ENCODE peak calls at places on chromosomes 4 and X, in eight cellular contexts. One of them, this sample, is unnamed.
A peak's percentile ranks its signal among the peaks of the same experiment; 100 is the strongest.

GRCh38 chrX:50798782-50799181 is 15.2 kb downstream of the SHROOM4 start:
- DNase-seq in K562: no peak
- DNase-seq in lung: no peak
- DNase-seq in cardiac muscle cell: no peak
- DNase-seq in OCI-LY7: no peak
- DNase-seq in endodermal cell: no peak
- DNase-seq in BJ: no peak
- DNase-seq in AG04450: no peak
- DNase-seq in this sample: no peak

GRCh38 chr4:155787113-155787710 is 28.4 kb downstream of the GUCY1B1 start:
- DNase-seq in K562: no peak
- DNase-seq in lung: no peak
- DNase-seq in cardiac muscle cell: peak; percentile 78
- DNase-seq in OCI-LY7: peak; percentile 18
- DNase-seq in endodermal cell: peak; percentile 55
- DNase-seq in BJ: no peak
- DNase-seq in AG04450: no peak
- DNase-seq in this sample: no peak

GRCh38 chr4:147548251-147548650 is 67.4 kb downstream of the EDNRA start:
- DNase-seq in K562: no peak
- DNase-seq in lung: no peak
- DNase-seq in cardiac muscle cell: no peak
- DNase-seq in OCI-LY7: no peak
- DNase-seq in endodermal cell: no peak
- DNase-seq in BJ: no peak
- DNase-seq in AG04450: no peak
- DNase-seq in this sample: no peak

GRCh38 chrX:136646602-136647239 is 1.2 kb upstream of the CD40LG start:
- DNase-seq in K562: no peak
- DNase-seq in lung: no peak
- DNase-seq in cardiac muscle cell: no peak
- DNase-seq in OCI-LY7: peak; percentile 19
- DNase-seq in endodermal cell: no peak
- DNase-seq in BJ: no peak
- DNase-seq in AG04450: no peak
- DNase-seq in this sample: no peak

GRCh38 chr4:3305610-3306371 is 13.0 kb downstream of the RGS12 start:
- DNase-seq in K562: peak; percentile 33
- DNase-seq in lung: no peak
- DNase-seq in cardiac muscle cell: peak; percentile 18
- DNase-seq in OCI-LY7: peak; percentile 59
- DNase-seq in endodermal cell: peak; percentile 43
- DNase-seq in BJ: no peak
- DNase-seq in AG04450: no peak
- DNase-seq in this sample: no peak

GRCh38 chrX:151239748-151240147 is 63.4 kb downstream of the GPR50 start:
- DNase-seq in K562: no peak
- DNase-seq in lung: no peak
- DNase-seq in cardiac muscle cell: no peak
- DNase-seq in OCI-LY7: no peak
- DNase-seq in endodermal cell: no peak
- DNase-seq in BJ: no peak
- DNase-seq in AG04450: no peak
- DNase-seq in this sample: no peak

GRCh38 chrX:24577091-24577490 is 70.1 kb downstream of the PCYT1B start:
- DNase-seq in K562: no peak
- DNase-seq in lung: no peak
- DNase-seq in cardiac muscle cell: no peak
- DNase-seq in OCI-LY7: no peak
- DNase-seq in endodermal cell: no peak
- DNase-seq in BJ: no peak
- DNase-seq in AG04450: no peak
- DNase-seq in this sample: no peak

GRCh38 chr4:138113819-138114415 is 128.2 kb downstream of the SLC7A11 start:
- DNase-seq in K562: no peak
- DNase-seq in lung: no peak
- DNase-seq in cardiac muscle cell: peak; percentile 54
- DNase-seq in OCI-LY7: peak; percentile 23
- DNase-seq in endodermal cell: no peak
- DNase-seq in BJ: no peak
- DNase-seq in AG04450: peak; percentile 16
- DNase-seq in this sample: no peak

GRCh38 chr4:81666491-81666890 is 194.8 kb upstream of the RASGEF1B start:
- DNase-seq in K562: no peak
- DNase-seq in lung: no peak
- DNase-seq in cardiac muscle cell: no peak
- DNase-seq in OCI-LY7: no peak
- DNase-seq in endodermal cell: no peak
- DNase-seq in BJ: no peak
- DNase-seq in AG04450: no peak
- DNase-seq in this sample: no peak

GRCh38 chr4:15963001-15963451 is at the start of gene FGFBP2:
- DNase-seq in K562: peak; percentile 11
- DNase-seq in lung: no peak
- DNase-seq in cardiac muscle cell: peak; percentile 66
- DNase-seq in OCI-LY7: peak; percentile 44
- DNase-seq in endodermal cell: peak; percentile 91
- DNase-seq in BJ: no peak
- DNase-seq in AG04450: no peak
- DNase-seq in this sample: no peak

GRCh38 chrX:119690921-119691716 is 1.8 kb downstream of the SEPTIN6 start:
- DNase-seq in K562: peak; percentile 75
- DNase-seq in lung: no peak
- DNase-seq in cardiac muscle cell: peak; percentile 70
- DNase-seq in OCI-LY7: no peak
- DNase-seq in endodermal cell: no peak
- DNase-seq in BJ: no peak
- DNase-seq in AG04450: no peak
- DNase-seq in this sample: no peak

GRCh38 chrX:153351981-153352380 is 18.0 kb downstream of the ZNF275 start:
- DNase-seq in K562: no peak
- DNase-seq in lung: no peak
- DNase-seq in cardiac muscle cell: no peak
- DNase-seq in OCI-LY7: peak; percentile 75
- DNase-seq in endodermal cell: no peak
- DNase-seq in BJ: no peak
- DNase-seq in AG04450: no peak
- DNase-seq in this sample: no peak

GRCh38 chrX:77412631-77413030 is 34.6 kb upstream of the FGF16 start:
- DNase-seq in K562: no peak
- DNase-seq in lung: no peak
- DNase-seq in cardiac muscle cell: no peak
- DNase-seq in OCI-LY7: no peak
- DNase-seq in endodermal cell: no peak
- DNase-seq in BJ: no peak
- DNase-seq in AG04450: no peak
- DNase-seq in this sample: no peak

GRCh38 chrX:77415882-77416281 is 31.3 kb upstream of the FGF16 start:
- DNase-seq in K562: no peak
- DNase-seq in lung: no peak
- DNase-seq in cardiac muscle cell: no peak
- DNase-seq in OCI-LY7: no peak
- DNase-seq in endodermal cell: no peak
- DNase-seq in BJ: no peak
- DNase-seq in AG04450: no peak
- DNase-seq in this sample: no peak

GRCh38 chrX:77415161-77415560 is 32.0 kb upstream of the FGF16 start:
- DNase-seq in K562: no peak
- DNase-seq in lung: no peak
- DNase-seq in cardiac muscle cell: peak; percentile 24
- DNase-seq in OCI-LY7: no peak
- DNase-seq in endodermal cell: peak; percentile 53
- DNase-seq in BJ: no peak
- DNase-seq in AG04450: no peak
- DNase-seq in this sample: no peak
- TF ChIP-seq CTCF in K562: peak; percentile 3
- TF ChIP-seq CTCF in lung: no peak
- TF ChIP-seq CTCF in cardiac muscle cell: peak; percentile 20
- TF ChIP-seq CTCF in OCI-LY7: peak; percentile 41
- TF ChIP-seq CTCF in endodermal cell: peak; percentile 66
- TF ChIP-seq CTCF in BJ: peak; percentile 17
- TF ChIP-seq CTCF in AG04450: no peak
- TF ChIP-seq CTCF in this sample: no peak

GRCh38 chr4:112348488-112349158 is 51.5 kb downstream of the ALPK1 start:
- DNase-seq in K562: peak; percentile 57
- DNase-seq in lung: peak; percentile 59
- DNase-seq in cardiac muscle cell: peak; percentile 82
- DNase-seq in OCI-LY7: no peak
- DNase-seq in endodermal cell: peak; percentile 89
- DNase-seq in BJ: peak; percentile 68
- DNase-seq in AG04450: peak; percentile 30
- DNase-seq in this sample: no peak
- TF ChIP-seq CTCF in K562: peak; percentile 61
- TF ChIP-seq CTCF in lung: no peak
- TF ChIP-seq CTCF in cardiac muscle cell: peak; percentile 32
- TF ChIP-seq CTCF in OCI-LY7: no peak
- TF ChIP-seq CTCF in endodermal cell: peak; percentile 74
- TF ChIP-seq CTCF in BJ: peak; percentile 44
- TF ChIP-seq CTCF in AG04450: peak; percentile 26
- TF ChIP-seq CTCF in this sample: no peak

GRCh38 chrX:443676-444210 is 57.0 kb upstream of the PPP2R3B start:
- DNase-seq in K562: no peak
- DNase-seq in lung: no peak
- DNase-seq in cardiac muscle cell: no peak
- DNase-seq in OCI-LY7: no peak
- DNase-seq in endodermal cell: no peak
- DNase-seq in BJ: peak; percentile 38
- DNase-seq in AG04450: no peak
- DNase-seq in this sample: no peak

GRCh38 chrX:447052-447451 is 60.3 kb upstream of the PPP2R3B start:
- DNase-seq in K562: no peak
- DNase-seq in lung: no peak
- DNase-seq in cardiac muscle cell: no peak
- DNase-seq in OCI-LY7: no peak
- DNase-seq in endodermal cell: no peak
- DNase-seq in BJ: no peak
- DNase-seq in AG04450: no peak
- DNase-seq in this sample: no peak

GRCh38 chrX:446243-446642 is 59.5 kb upstream of the PPP2R3B start:
- DNase-seq in K562: no peak
- DNase-seq in lung: no peak
- DNase-seq in cardiac muscle cell: no peak
- DNase-seq in OCI-LY7: no peak
- DNase-seq in endodermal cell: peak; percentile 90
- DNase-seq in BJ: no peak
- DNase-seq in AG04450: no peak
- DNase-seq in this sample: no peak

GRCh38 chrX:445727-446126 is 59.0 kb upstream of the PPP2R3B start:
- DNase-seq in K562: no peak
- DNase-seq in lung: no peak
- DNase-seq in cardiac muscle cell: no peak
- DNase-seq in OCI-LY7: no peak
- DNase-seq in endodermal cell: no peak
- DNase-seq in BJ: no peak
- DNase-seq in AG04450: no peak
- DNase-seq in this sample: no peak

DNA sequence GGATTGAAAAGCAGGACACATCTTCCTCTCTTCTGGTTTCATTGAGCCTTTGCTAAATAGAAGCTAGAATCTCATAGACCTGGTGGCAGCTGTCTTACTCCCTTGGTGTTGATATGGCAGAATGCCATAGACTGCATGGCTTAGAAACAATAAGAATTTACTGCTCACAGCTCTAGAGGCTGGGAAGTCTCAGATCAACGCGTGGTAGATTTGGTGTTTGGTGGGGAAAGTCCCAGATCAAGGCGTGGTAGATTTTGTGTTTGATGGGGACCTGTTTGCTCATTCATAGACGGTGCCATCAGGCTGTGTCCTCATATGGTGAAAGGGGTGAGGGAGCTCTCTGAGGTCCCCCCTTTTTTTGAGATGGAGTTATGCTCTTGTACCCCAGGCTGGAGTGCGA is 57.6 kb upstream of the PPP2R3B start:
- DNase-seq in K562: no peak
- DNase-seq in lung: no peak
- DNase-seq in cardiac muscle cell: no peak
- DNase-seq in OCI-LY7: no peak
- DNase-seq in endodermal cell: no peak
- DNase-seq in BJ: no peak
- DNase-seq in AG04450: no peak
- DNase-seq in this sample: no peak
- TF ChIP-seq CTCF in K562: no peak
- TF ChIP-seq CTCF in lung: no peak
- TF ChIP-seq CTCF in cardiac muscle cell: no peak
- TF ChIP-seq CTCF in OCI-LY7: no peak
- TF ChIP-seq CTCF in endodermal cell: no peak
- TF ChIP-seq CTCF in BJ: no peak
- TF ChIP-seq CTCF in AG04450: no peak
- TF ChIP-seq CTCF in this sample: no peak

DNA sequence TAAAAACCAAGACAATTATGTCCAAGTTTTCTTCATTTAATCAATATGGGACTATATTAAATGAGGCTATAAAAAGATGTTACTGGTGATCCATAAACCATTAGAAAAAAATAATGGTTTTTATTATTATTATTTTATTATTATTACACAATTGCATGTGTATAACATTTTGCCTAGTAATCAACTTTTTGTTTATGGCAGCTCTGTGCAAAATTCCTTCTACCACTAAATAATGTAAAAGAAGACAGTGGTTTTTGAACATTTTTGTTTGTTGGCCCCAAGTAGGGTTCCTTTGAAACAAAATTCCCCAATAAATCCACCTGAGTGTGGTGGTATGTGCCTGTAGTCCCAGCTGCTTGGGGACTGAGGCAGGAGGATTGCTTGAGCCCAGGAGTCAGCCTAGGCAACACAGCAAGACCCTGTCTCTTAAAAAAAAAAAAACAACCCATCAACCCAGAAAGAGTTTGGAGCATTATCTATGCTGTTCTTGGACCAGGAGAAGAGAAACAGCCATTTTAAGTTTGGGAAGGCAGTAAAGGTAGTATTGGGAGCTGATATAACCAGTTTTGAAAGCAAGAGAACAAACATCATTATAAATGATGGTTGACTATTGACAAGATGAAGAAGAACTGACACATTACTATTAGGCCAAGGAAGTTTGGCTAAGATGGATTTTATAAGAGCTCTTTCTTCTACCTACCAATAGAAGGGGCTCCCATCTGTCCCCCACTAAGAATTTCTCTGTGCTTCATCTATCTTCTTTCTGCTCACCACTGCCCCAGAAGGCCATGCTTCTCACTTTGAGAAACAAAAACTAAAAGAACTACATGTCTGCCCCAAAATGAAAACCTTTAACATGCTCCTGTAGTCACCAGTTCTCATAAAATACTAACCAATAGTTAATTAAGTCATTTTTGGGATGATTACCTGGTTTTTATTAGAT is 2.2 kb downstream of the TMEM156 start:
- DNase-seq in K562: no peak
- DNase-seq in lung: no peak
- DNase-seq in cardiac muscle cell: no peak
- DNase-seq in OCI-LY7: peak; percentile 71
- DNase-seq in endodermal cell: no peak
- DNase-seq in BJ: no peak
- DNase-seq in AG04450: no peak
- DNase-seq in this sample: no peak
- TF ChIP-seq CTCF in K562: no peak
- TF ChIP-seq CTCF in lung: no peak
- TF ChIP-seq CTCF in cardiac muscle cell: no peak
- TF ChIP-seq CTCF in OCI-LY7: peak; percentile 68
- TF ChIP-seq CTCF in endodermal cell: no peak
- TF ChIP-seq CTCF in BJ: no peak
- TF ChIP-seq CTCF in AG04450: no peak
- TF ChIP-seq CTCF in this sample: no peak

This sample was measured in omental fat pad.